ENCODE peak calls at places on chromosomes 12 and 14, in six cellular contexts. L, D, N, A, V and Q are unnamed samples.

GRCh38 chr14:75578099-75578785 is at the start of gene FLVCR2:
- DNase-seq in L (peak), D (peak), N (peak), A (peak), V (peak), Q (peak)

GRCh38 chr12:71371132-71371531 is 68.5 kb upstream of the LGR5 start:
- DNase-seq in L (no peak), D (no peak), N (no peak), A (peak), V (no peak), Q (no peak)

GRCh38 chr14:91315844-91316267 is 71.4 kb upstream of the GPR68 start:
- DNase-seq in L (no peak), D (no peak), N (no peak), A (no peak), V (no peak), Q (no peak)

GRCh38 chr14:39467889-39468524 is 35.8 kb upstream of the FBXO33 start:
- DNase-seq in L (peak), D (peak), N (no peak), A (peak), V (peak), Q (no peak)

GRCh38 chr12:124738636-124739467 is 124.8 kb downstream of the SCARB1 start:
- DNase-seq in L (peak), D (peak), N (no peak), A (no peak), V (peak), Q (no peak)

GRCh38 chr14:88612981-88613380 is 50.1 kb downstream of the ZC3H14 start:
- DNase-seq in L (no peak), D (no peak), N (no peak), A (no peak), V (peak), Q (no peak)

GRCh38 chr12:34388636-34389377 is 366.5 kb downstream of the ALG10 start:
- DNase-seq in L (no peak), D (no peak), N (no peak), A (no peak), V (no peak), Q (no peak)

GRCh38 chr12:120186654-120187053 is 7.9 kb downstream of the GCN1 start:
- DNase-seq in L (no peak), D (no peak), N (no peak), A (no peak), V (no peak), Q (no peak)

GRCh38 chr12:6073426-6073825 is 51.0 kb downstream of the VWF start:
- DNase-seq in L (no peak), D (no peak), N (no peak), A (no peak), V (no peak), Q (no peak)

GRCh38 chr12:90015228-90015627 is 306.6 kb upstream of the ATP2B1 start:
- DNase-seq in L (no peak), D (no peak), N (no peak), A (no peak), V (peak), Q (no peak)

GRCh38 chr12:94889512-94890210 is 113.8 kb downstream of the NDUFA12 start:
- DNase-seq in L (peak), D (no peak), N (no peak), A (no peak), V (no peak), Q (no peak)

GRCh38 chr14:50725761-50726160 is 57.7 kb upstream of the SAV1 start:
- DNase-seq in L (no peak), D (no peak), N (no peak), A (no peak), V (no peak), Q (no peak)

GRCh38 chr14:71338153-71338552 is 430.9 kb downstream of the PCNX1 start:
- DNase-seq in L (peak), D (no peak), N (no peak), A (no peak), V (no peak), Q (no peak)

GRCh38 chr12:54381136-54381535 is 3.4 kb downstream of the ZNF385A start:
- DNase-seq in L (no peak), D (no peak), N (no peak), A (no peak), V (no peak), Q (no peak)

GRCh38 chr12:54383041-54383609 is 1.4 kb downstream of the ZNF385A start:
- DNase-seq in L (no peak), D (no peak), N (no peak), A (no peak), V (peak), Q (no peak)

GRCh38 chr12:54386781-54387467 is 2.4 kb upstream of the ZNF385A start:
- DNase-seq in L (no peak), D (no peak), N (no peak), A (no peak), V (no peak), Q (peak)

GRCh38 chr12:54385251-54385914 is 850 bp upstream of the ZNF385A start:
- DNase-seq in L (no peak), D (peak), N (no peak), A (no peak), V (no peak), Q (no peak)

DNA sequence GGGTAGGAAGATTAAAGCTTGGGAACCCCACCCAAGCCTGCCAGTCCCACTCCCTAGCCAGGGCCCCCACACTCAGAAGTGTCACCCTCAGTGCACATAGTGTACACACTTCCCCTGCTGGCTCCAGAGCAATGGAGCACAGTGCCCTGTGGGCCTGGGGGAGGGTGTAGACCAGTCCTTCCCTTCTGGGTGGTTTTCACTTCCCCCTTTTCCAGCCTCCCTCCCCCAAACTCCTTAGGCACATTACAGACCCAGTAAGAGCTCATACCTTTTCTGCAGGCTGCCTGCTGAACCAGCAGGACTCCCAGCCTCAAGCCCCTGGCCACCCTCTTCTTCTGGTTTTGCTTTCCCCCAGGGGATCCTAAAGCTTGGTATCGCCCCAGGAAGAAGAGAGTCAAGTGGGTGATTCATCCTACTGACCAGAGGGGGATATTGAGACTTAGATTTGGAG is at the start of gene ZNF385A:
- DNase-seq in L (no peak), D (no peak), N (no peak), A (no peak), V (no peak), Q (no peak)
- TF ChIP-seq CTCF in L (no peak), D (no peak), N (no peak), A (no peak), V (no peak), Q (no peak)

GRCh38 chr12:65663648-65664047 is 160.6 kb upstream of the HMGA2 start:
- DNase-seq in L (no peak), D (no peak), N (no peak), A (no peak), V (peak), Q (no peak)
- H3K4me3 ChIP-seq in L (no peak), D (no peak), N (no peak), A (no peak), V (no peak), Q (no peak)

GRCh38 chr14:98959410-98959809 is 312.6 kb downstream of the BCL11B start:
- DNase-seq in L (no peak), D (no peak), N (no peak), A (no peak), V (no peak), Q (peak)
- TF ChIP-seq CTCF in L (no peak), D (no peak), N (no peak), A (no peak), V (no peak), Q (no peak)

DNA sequence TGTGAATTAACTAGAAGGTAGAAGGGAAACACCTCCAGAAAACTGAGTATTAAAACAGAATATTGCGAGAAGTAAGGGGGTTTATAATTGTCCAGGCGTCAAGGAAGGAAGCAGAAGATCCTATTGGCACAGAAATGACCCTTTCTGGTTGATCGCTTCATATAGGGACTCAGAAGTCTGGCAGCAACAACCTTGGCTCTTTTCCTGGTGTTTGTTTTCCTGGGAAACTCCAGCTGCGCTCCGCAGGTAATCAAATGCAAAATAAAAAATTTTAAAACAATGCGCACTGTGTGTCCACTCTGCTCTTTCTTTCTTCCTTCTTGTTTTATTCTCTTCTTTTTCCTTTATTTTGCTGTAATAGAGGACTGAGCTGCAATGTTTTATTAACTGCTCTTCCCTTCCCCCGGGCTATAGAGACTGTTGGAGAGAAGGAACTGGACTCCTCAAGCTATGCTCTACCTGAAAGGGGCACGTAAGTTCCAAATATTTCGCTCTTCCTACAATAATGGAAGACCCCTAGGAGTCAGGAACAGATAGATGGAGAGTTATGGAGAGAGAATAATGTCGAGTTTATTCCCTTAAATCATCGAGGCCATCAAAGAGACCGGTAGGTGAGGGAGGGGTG is 737 bp downstream of the SPX start:
- DNase-seq in L (no peak), D (no peak), N (no peak), A (no peak), V (no peak), Q (no peak)
- H3K4me3 ChIP-seq in L (peak), D (peak), N (peak), A (peak), V (peak), Q (no peak)

GRCh38 chr14:28773917-28774691 is 7.5 kb downstream of the FOXG1 start:
- DNase-seq in L (peak), D (peak), N (no peak), A (peak), V (peak), Q (no peak)
- TF ChIP-seq CTCF in L (peak), D (peak), N (no peak), A (peak), V (peak), Q (no peak)